ENCODE peak calls at places on chromosomes 3 and 15, in seven cellular contexts. T is H1, Y is HCT116, B is K562, N is SK-N-SH, C is GM12878, R is HepG2. G is an unnamed sample.

GRCh38 chr3:179069762-179070390 is 1.7 kb downstream of the ZMAT3 start:
- DNase-seq in T (no peak), Y (no peak), B (no peak), N (peak), C (no peak), R (no peak), G (no peak)

GRCh38 chr3:59326246-59327024 is 276.6 kb upstream of the CFAP20DC start:
- DNase-seq in T (peak), Y (no peak), B (peak), N (no peak), C (no peak), R (peak), G (no peak)

GRCh38 chr3:12420393-12420792 is 63.9 kb upstream of the TSEN2 start:
- DNase-seq in T (no peak), Y (no peak), B (no peak), N (no peak), C (no peak), R (no peak), G (no peak)

GRCh38 chr15:45842151-45842550 is 207.3 kb downstream of the SQOR start:
- DNase-seq in T (no peak), Y (no peak), B (no peak), N (no peak), C (no peak), R (peak), G (no peak)

GRCh38 chr3:68957895-68958294 is 25.5 kb upstream of the TAFA4 start:
- DNase-seq in T (no peak), Y (no peak), B (no peak), N (no peak), C (no peak), R (no peak), G (no peak)

GRCh38 chr3:150407818-150408231 is 273 bp upstream of the TSC22D2 start:
- DNase-seq in T (no peak), Y (peak), B (peak), N (no peak), C (no peak), R (no peak), G (no peak)

GRCh38 chr3:139476348-139476747 is at the start of gene RBP2:
- DNase-seq in T (no peak), Y (no peak), B (no peak), N (no peak), C (no peak), R (no peak), G (no peak)

GRCh38 chr3:123188058-123188457 is 13.7 kb upstream of the SEC22A start:
- DNase-seq in T (no peak), Y (no peak), B (no peak), N (no peak), C (no peak), R (no peak), G (no peak)

GRCh38 chr3:36906504-36907149 is 38.2 kb downstream of the TRANK1 start:
- DNase-seq in T (no peak), Y (no peak), B (no peak), N (no peak), C (no peak), R (no peak), G (no peak)
- TF ChIP-seq JUND in T (no peak), Y (no peak), B (no peak), N (no peak), C (no peak), R (no peak), G (no peak)

GRCh38 chr3:152109038-152109437 is 159.7 kb upstream of the MBNL1 start:
- DNase-seq in T (no peak), Y (no peak), B (peak), N (no peak), C (no peak), R (no peak), G (no peak)

GRCh38 chr3:152113413-152113812 is 155.3 kb upstream of the MBNL1 start:
- DNase-seq in T (no peak), Y (no peak), B (no peak), N (no peak), C (no peak), R (no peak), G (no peak)

GRCh38 chr3:152113992-152114651 is 154.6 kb upstream of the MBNL1 start:
- DNase-seq in T (no peak), Y (no peak), B (no peak), N (no peak), C (no peak), R (no peak), G (no peak)
- TF ChIP-seq JUND in T (no peak), Y (no peak), B (no peak), N (no peak), C (no peak), R (no peak), G (no peak)

DNA sequence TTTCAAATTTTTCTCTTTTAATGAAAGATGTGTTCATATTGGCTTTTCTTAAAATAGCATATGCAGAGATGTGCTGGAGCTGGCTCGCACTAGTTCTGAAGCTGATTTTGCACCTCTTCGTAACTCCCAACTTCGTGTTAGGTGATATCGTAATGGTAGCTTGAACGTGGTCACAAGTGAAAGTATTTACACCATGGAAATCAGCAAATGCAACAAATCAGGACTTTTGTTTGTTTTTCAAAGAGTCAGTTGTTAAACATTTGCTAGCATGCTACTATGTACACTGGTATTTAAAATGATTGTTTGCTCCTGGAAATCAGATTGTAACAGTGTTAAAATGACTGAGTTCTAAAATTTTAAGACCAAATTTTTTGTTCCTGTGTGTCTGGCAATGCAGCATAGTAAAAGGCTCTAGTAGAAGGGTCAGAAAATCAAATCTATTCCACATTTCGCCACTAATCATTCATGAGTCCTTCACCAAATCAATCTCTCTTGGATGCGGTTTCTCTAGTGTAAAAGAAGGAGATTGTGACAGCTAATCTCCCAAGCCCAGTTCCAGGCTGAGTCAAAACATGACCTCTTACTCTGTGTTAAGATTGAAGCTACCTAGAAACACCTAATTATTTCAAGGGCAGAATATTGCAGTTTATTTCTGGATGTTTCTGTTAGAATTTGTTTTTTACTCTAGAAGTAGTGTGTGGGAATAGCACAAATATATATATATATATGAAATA is 34.3 kb upstream of the CMC1 start:
- DNase-seq in T (no peak), Y (no peak), B (no peak), N (no peak), C (no peak), R (peak), G (no peak)
- TF ChIP-seq JUND in T (no peak), Y (no peak), B (no peak), N (no peak), C (no peak), R (no peak), G (no peak)

DNA sequence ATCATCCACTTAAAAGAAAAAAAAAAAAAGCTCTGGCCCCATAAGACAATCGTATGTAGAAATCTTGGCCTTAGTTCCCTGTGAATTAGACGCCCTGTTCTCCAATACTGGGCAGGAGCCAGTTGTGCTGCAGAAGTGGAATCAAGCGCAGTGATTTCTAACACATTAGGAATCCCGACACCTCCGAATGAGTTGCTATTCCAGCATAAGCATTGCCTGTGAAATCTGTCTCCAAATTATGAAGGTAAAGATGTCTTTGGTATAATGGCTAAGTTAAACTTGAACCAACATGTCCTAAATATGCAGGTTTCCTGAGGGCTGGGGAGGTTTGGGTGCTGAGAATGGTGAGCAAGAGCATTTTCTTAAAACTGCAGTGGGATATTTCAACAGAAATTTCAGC is 199.4 kb upstream of the ARRDC4 start:
- DNase-seq in T (no peak), Y (no peak), B (no peak), N (no peak), C (no peak), R (no peak), G (no peak)
- TF ChIP-seq JUND in T (no peak), Y (no peak), B (no peak), N (no peak), C (no peak), R (no peak), G (no peak)

GRCh38 chr3:156215751-156216150 is 95.4 kb downstream of the KCNAB1 start:
- DNase-seq in T (no peak), Y (no peak), B (no peak), N (no peak), C (no peak), R (no peak), G (no peak)
- TF ChIP-seq JUND in T (no peak), Y (no peak), B (no peak), N (no peak), C (no peak), R (no peak), G (no peak)